ENCODE peak calls at places on chromosomes 1 and 21, in five cellular contexts. G is GM12865, J is erythroblast, X is NCI-H1930, I is lower leg skin. Z is an unnamed sample.

GRCh38 chr1:110872366-110872744 is 593 bp upstream of the CD53 start:
- DNase-seq in G (peak; percentile 85), J (no peak), X (no peak), I (no peak), Z (no peak)

GRCh38 chr1:176903474-176903873 is 261.0 kb downstream of the ASTN1 start:
- DNase-seq in G (no peak), J (no peak), X (no peak), I (no peak), Z (no peak)

GRCh38 chr1:212205006-212205405 is 80.2 kb upstream of the PPP2R5A start:
- DNase-seq in G (no peak), J (no peak), X (no peak), I (no peak), Z (no peak)

GRCh38 chr21:39712976-39713375 is 32.0 kb upstream of the IGSF5 start:
- DNase-seq in G (no peak), J (no peak), X (no peak), I (no peak), Z (peak; percentile 14)

GRCh38 chr1:4694492-4694891 is 40.1 kb downstream of the AJAP1 start:
- DNase-seq in G (no peak), J (no peak), X (no peak), I (no peak), Z (no peak)

GRCh38 chr1:77313491-77313890 is 31.7 kb downstream of the AK5 start:
- DNase-seq in G (peak; percentile 44), J (no peak), X (peak; percentile 7), I (no peak), Z (peak; percentile 28)

GRCh38 chr1:53180951-53181350 is 15.7 kb upstream of the CPT2 start:
- DNase-seq in G (no peak), J (no peak), X (no peak), I (no peak), Z (no peak)

GRCh38 chr1:94723899-94724298 is 96.3 kb upstream of the SLC44A3 start:
- DNase-seq in G (no peak), J (no peak), X (no peak), I (no peak), Z (no peak)

GRCh38 chr1:180268556-180269044 is 38.5 kb downstream of the LHX4 start:
- DNase-seq in G (no peak), J (no peak), X (no peak), I (no peak), Z (no peak)

GRCh38 chr1:96487961-96488360 is 233.6 kb upstream of the PTBP2 start:
- DNase-seq in G (no peak), J (no peak), X (no peak), I (peak; percentile 37), Z (no peak)

GRCh38 chr1:39653546-39654031 is 14.1 kb upstream of the HEYL start:
- DNase-seq in G (peak; percentile 88), J (peak; percentile 82), X (peak; percentile 69), I (peak; percentile 78), Z (peak; percentile 75)

GRCh38 chr1:59474496-59474895 is 177.6 kb downstream of the FGGY start:
- DNase-seq in G (no peak), J (no peak), X (no peak), I (no peak), Z (no peak)

GRCh38 chr1:35454616-35455015 is 102.6 kb downstream of the KIAA0319L start:
- DNase-seq in G (peak; percentile 63), J (no peak), X (no peak), I (no peak), Z (no peak)

GRCh38 chr1:26278303-26278702 is 1.6 kb upstream of the SH3BGRL3 start:
- DNase-seq in G (no peak), J (peak; percentile 71), X (no peak), I (peak; percentile 92), Z (no peak)

GRCh38 chr21:14737922-14738321 is 191.8 kb upstream of the SAMSN1 start:
- DNase-seq in G (peak; percentile 84), J (peak; percentile 81), X (no peak), I (no peak), Z (peak; percentile 88)

GRCh38 chr1:209900734-209901133 is 37.3 kb upstream of the SYT14 start:
- DNase-seq in G (no peak), J (no peak), X (no peak), I (no peak), Z (no peak)

GRCh38 chr21:41641821-41642368 is 125.0 kb downstream of the RIPK4 start:
- DNase-seq in G (peak; percentile 34), J (no peak), X (no peak), I (peak; percentile 71), Z (no peak)

GRCh38 chr1:21174638-21175323 is 1.9 kb downstream of the EIF4G3 start:
- DNase-seq in G (no peak), J (no peak), X (no peak), I (no peak), Z (no peak)

GRCh38 chr1:154961207-154961496 is 430 bp downstream of the PYGO2 start:
- DNase-seq in G (no peak), J (no peak), X (no peak), I (no peak), Z (peak; percentile 92)

GRCh38 chr1:8706995-8707396 is 110.4 kb downstream of the RERE start:
- DNase-seq in G (no peak), J (no peak), X (peak; percentile 31), I (no peak), Z (no peak)

GRCh38 chr1:43549921-43550597 is 19.4 kb downstream of the PTPRF start:
- DNase-seq in G (peak; percentile 17), J (no peak), X (no peak), I (peak; percentile 77), Z (peak; percentile 90)

GRCh38 chr1:22850681-22851080 is 122.0 kb downstream of the LACTBL1 start:
- DNase-seq in G (no peak), J (no peak), X (no peak), I (no peak), Z (no peak)

GRCh38 chr1:19529570-19530145 is 44.3 kb upstream of the CAPZB start:
- DNase-seq in G (no peak), J (no peak), X (no peak), I (no peak), Z (no peak)

GRCh38 chr1:87329051-87329755 is 523 bp downstream of the LMO4 start:
- DNase-seq in G (peak; percentile 66), J (peak; percentile 84), X (no peak), I (no peak), Z (peak; percentile 71)

GRCh38 chr1:48878191-48878940 is 101.7 kb upstream of the BEND5 start:
- DNase-seq in G (no peak), J (no peak), X (no peak), I (no peak), Z (no peak)